ENCODE peak calls at places on chromosome 16, in four cellular contexts. One of them, this sample, is unnamed.

GRCh38 chr16:73062640-73063283 is 14.8 kb upstream of the ZFHX3 start:
- DNase-seq in GM23248: no peak
- DNase-seq in neural progenitor cell: peak
- DNase-seq in NT2/D1: no peak
- DNase-seq in this sample: peak

GRCh38 chr16:2820836-2821482 is 3.9 kb downstream of the PRSS21 start:
- DNase-seq in GM23248: no peak
- DNase-seq in neural progenitor cell: no peak
- DNase-seq in NT2/D1: no peak
- DNase-seq in this sample: no peak

GRCh38 chr16:16038950-16039349 is 89.5 kb downstream of the ABCC1 start:
- DNase-seq in GM23248: no peak
- DNase-seq in neural progenitor cell: no peak
- DNase-seq in NT2/D1: no peak
- DNase-seq in this sample: no peak

GRCh38 chr16:75244844-75245758 is 6.3 kb downstream of the BCAR1 start:
- DNase-seq in GM23248: peak
- DNase-seq in neural progenitor cell: peak
- DNase-seq in NT2/D1: peak
- DNase-seq in this sample: peak

GRCh38 chr16:2475413-2476344 is 752 bp downstream of the TBC1D24 start:
- DNase-seq in GM23248: peak
- DNase-seq in neural progenitor cell: peak
- DNase-seq in NT2/D1: no peak
- DNase-seq in this sample: peak

GRCh38 chr16:27432600-27432957 is 30.6 kb downstream of the IL21R start:
- DNase-seq in GM23248: peak
- DNase-seq in neural progenitor cell: no peak
- DNase-seq in NT2/D1: no peak
- DNase-seq in this sample: no peak

GRCh38 chr16:82070656-82071369 is 35.8 kb downstream of the HSD17B2 start:
- DNase-seq in GM23248: peak
- DNase-seq in neural progenitor cell: no peak
- DNase-seq in NT2/D1: no peak
- DNase-seq in this sample: no peak

GRCh38 chr16:29862383-29862883 is 593 bp downstream of the CDIPT start:
- DNase-seq in GM23248: peak
- DNase-seq in neural progenitor cell: peak
- DNase-seq in NT2/D1: no peak
- DNase-seq in this sample: no peak

GRCh38 chr16:54290203-54291106 is 3.9 kb upstream of the IRX3 start:
- DNase-seq in GM23248: no peak
- DNase-seq in neural progenitor cell: peak
- DNase-seq in NT2/D1: no peak
- DNase-seq in this sample: no peak

GRCh38 chr16:54040975-54041374 is 245.6 kb downstream of the IRX3 start:
- DNase-seq in GM23248: no peak
- DNase-seq in neural progenitor cell: no peak
- DNase-seq in NT2/D1: no peak
- DNase-seq in this sample: no peak

GRCh38 chr16:50282010-50282538 is 15.7 kb downstream of the ADCY7 start:
- DNase-seq in GM23248: no peak
- DNase-seq in neural progenitor cell: no peak
- DNase-seq in NT2/D1: no peak
- DNase-seq in this sample: peak

GRCh38 chr16:8798174-8798527 is 512 bp downstream of the PMM2 start:
- DNase-seq in GM23248: peak
- DNase-seq in neural progenitor cell: no peak
- DNase-seq in NT2/D1: no peak
- DNase-seq in this sample: no peak

DNA sequence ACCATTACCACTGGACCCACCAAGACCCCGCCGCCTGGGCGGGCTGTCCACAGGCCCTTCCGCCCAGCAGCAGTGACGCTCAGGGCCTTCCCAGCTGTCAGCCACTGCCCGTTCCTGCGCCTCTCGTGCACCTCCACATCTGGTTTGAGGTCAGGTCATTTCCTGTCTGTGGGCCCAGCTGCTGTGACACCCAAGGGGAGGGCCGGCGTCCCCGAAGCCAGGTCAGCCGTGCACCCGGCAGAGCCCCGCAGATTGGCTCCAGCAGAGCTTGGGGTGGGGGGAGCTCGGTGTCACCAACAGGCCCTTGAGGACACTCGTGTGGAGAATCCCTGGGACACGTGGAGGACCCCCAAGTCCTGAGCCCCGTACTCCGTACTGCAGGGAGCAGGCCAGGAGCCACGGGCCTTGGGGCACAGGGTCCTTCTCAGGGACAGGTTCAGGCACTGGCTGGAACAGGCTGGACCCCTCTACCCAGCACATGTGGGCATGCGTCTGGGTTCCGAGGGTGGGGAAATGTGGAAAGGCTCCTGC is 4.8 kb downstream of the SPATA2L start:
- DNase-seq in GM23248: no peak
- DNase-seq in neural progenitor cell: no peak
- DNase-seq in NT2/D1: no peak
- DNase-seq in this sample: peak
- H3K9ac ChIP-seq in GM23248: no peak
- H3K9ac ChIP-seq in neural progenitor cell: no peak
- H3K9ac ChIP-seq in NT2/D1: peak
- H3K9ac ChIP-seq in this sample: no peak

DNA sequence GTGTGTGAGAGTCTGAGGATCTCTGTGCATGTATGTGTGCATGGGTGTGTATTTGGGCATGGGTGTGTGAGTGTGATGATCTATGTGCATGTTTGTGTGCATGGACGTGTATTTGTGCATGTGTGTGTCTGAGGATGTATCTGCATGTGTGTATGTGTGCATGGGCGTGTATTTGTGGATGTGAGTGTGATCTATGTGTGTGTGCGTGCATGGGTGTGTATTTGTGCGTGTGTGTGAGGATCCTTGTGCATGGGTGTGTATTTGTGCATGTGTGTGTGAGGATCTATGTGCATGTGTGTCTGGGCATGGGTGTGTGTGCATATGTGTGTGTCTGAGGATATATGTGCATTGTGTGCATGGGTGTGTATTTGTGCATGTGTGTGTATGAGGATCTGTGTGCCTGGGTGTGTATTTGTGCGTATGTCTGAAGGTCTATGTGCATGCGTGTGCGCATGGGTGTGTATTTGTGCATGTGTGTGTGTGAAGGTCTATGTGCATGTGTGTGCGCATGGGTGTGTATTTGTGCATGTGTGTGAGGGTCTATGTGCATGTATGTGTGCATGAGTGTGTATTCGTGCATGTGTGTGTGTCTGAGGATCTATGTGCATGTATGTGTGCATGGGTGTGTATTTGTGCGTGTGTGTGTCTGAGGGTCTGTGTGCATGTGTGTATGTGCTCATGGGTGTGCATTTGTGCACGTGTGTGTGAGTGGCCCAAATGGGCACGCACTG is 26.5 kb upstream of the ITGAX start:
- DNase-seq in GM23248: no peak
- DNase-seq in neural progenitor cell: no peak
- DNase-seq in NT2/D1: no peak
- DNase-seq in this sample: no peak
- H3K9ac ChIP-seq in GM23248: no peak
- H3K9ac ChIP-seq in neural progenitor cell: no peak
- H3K9ac ChIP-seq in NT2/D1: no peak
- H3K9ac ChIP-seq in this sample: no peak

DNA sequence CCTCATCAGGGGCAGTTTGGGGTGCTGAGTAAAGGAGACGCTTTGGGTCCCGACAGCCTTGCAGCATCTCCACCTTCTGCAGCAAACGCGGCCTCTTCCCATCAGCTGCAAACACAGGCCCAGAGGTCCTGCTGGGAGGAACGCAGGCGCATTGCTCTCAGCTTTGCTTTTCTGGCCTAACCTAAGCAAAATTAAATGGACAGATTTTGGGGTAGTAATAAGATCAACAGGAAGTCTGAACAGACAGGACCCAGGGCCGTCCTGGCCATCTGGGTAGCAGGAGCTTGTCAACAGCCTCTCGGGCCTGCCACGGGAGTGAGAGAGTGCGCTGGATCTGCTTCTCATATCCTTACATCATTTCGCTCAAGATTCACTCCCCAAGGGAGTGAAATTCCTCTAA is 7.2 kb downstream of the NUBP1 start:
- DNase-seq in GM23248: no peak
- DNase-seq in neural progenitor cell: no peak
- DNase-seq in NT2/D1: no peak
- DNase-seq in this sample: no peak
- H3K9ac ChIP-seq in GM23248: no peak
- H3K9ac ChIP-seq in neural progenitor cell: peak
- H3K9ac ChIP-seq in NT2/D1: no peak
- H3K9ac ChIP-seq in this sample: no peak

DNA sequence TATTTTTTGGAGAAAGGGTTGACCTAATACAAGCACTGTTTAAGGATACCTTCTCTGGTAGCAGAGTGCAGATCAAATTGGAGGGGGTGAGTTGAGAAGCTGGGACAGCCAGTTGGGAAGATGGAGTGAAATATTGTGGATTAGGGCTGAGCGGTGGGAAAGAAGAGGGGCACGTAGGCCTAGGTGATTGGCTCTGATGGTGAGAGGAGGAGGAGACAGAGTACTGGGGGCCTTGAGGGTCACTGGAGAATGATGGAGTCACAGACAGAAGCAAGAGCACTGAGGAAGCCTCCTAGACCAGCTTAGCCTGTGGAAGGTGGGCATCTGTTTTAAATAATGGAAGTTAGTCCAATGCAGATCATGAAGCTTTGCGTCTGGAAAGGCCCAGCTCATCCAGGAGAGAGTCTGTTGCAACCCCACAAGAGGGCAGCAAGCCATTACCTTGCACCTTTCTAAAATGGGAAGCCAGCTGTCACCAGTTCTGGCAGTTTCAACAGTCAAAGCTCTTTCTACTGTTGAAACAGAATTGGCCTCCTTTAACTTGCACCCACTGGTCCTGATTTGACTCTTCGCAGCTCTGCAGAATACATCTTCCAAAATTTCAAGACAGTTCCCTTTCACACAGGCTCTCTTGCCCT is 11.8 kb downstream of the SLC9A5 start:
- DNase-seq in GM23248: peak
- DNase-seq in neural progenitor cell: peak
- DNase-seq in NT2/D1: no peak
- DNase-seq in this sample: no peak
- H3K9ac ChIP-seq in GM23248: no peak
- H3K9ac ChIP-seq in neural progenitor cell: no peak
- H3K9ac ChIP-seq in NT2/D1: peak
- H3K9ac ChIP-seq in this sample: no peak

DNA sequence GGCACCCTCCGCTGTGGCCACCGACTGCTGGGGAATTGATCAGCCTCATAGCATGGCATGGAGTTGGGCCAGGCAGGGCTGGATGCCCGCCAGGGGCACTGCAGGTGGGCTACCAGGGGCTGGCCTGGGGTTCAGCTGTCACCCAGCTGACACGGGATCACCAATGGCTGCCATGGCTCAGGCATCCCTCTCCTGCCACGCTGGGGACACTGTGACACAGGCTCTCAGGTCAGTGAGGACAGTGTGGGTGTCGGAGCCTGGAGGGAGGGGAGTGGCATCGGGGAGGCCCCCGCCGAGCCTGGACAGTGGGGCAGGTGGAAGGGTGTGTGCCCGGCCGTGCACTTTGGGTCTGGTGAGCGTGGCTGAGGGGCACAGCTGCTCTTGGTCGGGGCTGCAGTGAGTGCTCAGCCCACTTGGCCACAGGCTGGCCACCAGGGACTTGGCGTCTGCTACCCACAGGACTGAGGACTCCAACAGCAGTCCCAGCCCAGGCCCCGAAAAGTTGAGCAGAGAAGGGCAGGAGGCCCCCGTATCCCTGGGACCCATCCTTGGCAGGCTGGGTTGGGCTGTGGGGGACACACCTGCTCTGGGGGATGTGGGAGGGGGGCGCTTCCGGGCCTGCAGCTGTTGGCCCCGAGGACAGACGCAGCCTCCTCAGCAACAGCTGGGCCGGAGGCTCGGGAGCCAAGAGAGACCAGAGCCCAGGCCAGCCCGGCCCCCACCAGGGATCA is 19.6 kb upstream of the SSTR5 start:
- DNase-seq in GM23248: no peak
- DNase-seq in neural progenitor cell: no peak
- DNase-seq in NT2/D1: no peak
- DNase-seq in this sample: no peak
- H3K9ac ChIP-seq in GM23248: no peak
- H3K9ac ChIP-seq in neural progenitor cell: no peak
- H3K9ac ChIP-seq in NT2/D1: peak
- H3K9ac ChIP-seq in this sample: no peak

GRCh38 chr16:18829221-18829620 is 27.9 kb upstream of the ARL6IP1 start:
- DNase-seq in GM23248: no peak
- DNase-seq in neural progenitor cell: no peak
- DNase-seq in NT2/D1: no peak
- DNase-seq in this sample: no peak
- H3K9ac ChIP-seq in GM23248: no peak
- H3K9ac ChIP-seq in neural progenitor cell: no peak
- H3K9ac ChIP-seq in NT2/D1: no peak
- H3K9ac ChIP-seq in this sample: no peak

GRCh38 chr16:3890091-3890490 is 9.6 kb upstream of the CREBBP start:
- DNase-seq in GM23248: no peak
- DNase-seq in neural progenitor cell: no peak
- DNase-seq in NT2/D1: no peak
- DNase-seq in this sample: no peak

GRCh38 chr16:3884398-3884797 is 3.9 kb upstream of the CREBBP start:
- DNase-seq in GM23248: no peak
- DNase-seq in neural progenitor cell: no peak
- DNase-seq in NT2/D1: no peak
- DNase-seq in this sample: no peak

GRCh38 chr16:3889059-3889458 is 8.5 kb upstream of the CREBBP start:
- DNase-seq in GM23248: no peak
- DNase-seq in neural progenitor cell: no peak
- DNase-seq in NT2/D1: no peak
- DNase-seq in this sample: no peak
- H3K9ac ChIP-seq in GM23248: no peak
- H3K9ac ChIP-seq in neural progenitor cell: no peak
- H3K9ac ChIP-seq in NT2/D1: no peak
- H3K9ac ChIP-seq in this sample: no peak

This sample was measured in kidney.